ENCODE peak calls at places on chromosome 17, in four cellular contexts. One of them, this sample, is unnamed.

GRCh38 chr17:2990396-2990795 is 73.0 kb downstream of the OR1D5 start:
- DNase-seq in HS-27A: no peak
- DNase-seq in NCI-H345: no peak
- DNase-seq in HFFc6: no peak
- DNase-seq in this sample: no peak

GRCh38 chr17:72609501-72609900 is 483.0 kb downstream of the SLC39A11 start:
- DNase-seq in NCI-H345: no peak
- DNase-seq in HS-27A: no peak
- DNase-seq in HFFc6: peak
- DNase-seq in this sample: no peak

GRCh38 chr17:57006040-57006439 is 28.1 kb downstream of the SCPEP1 start:
- DNase-seq in HFFc6: peak
- DNase-seq in HS-27A: no peak
- DNase-seq in NCI-H345: no peak
- DNase-seq in this sample: no peak

GRCh38 chr17:37025241-37025640 is 76.5 kb downstream of the AATF start:
- DNase-seq in HS-27A: no peak
- DNase-seq in HFFc6: no peak
- DNase-seq in NCI-H345: no peak
- DNase-seq in this sample: no peak

GRCh38 chr17:19248149-19248922 is 11.2 kb downstream of the EPN2 start:
- DNase-seq in HFFc6: no peak
- DNase-seq in NCI-H345: no peak
- DNase-seq in HS-27A: no peak
- DNase-seq in this sample: no peak

GRCh38 chr17:71441098-71441497 is 679.7 kb upstream of the SOX9 start:
- DNase-seq in HFFc6: peak
- DNase-seq in NCI-H345: no peak
- DNase-seq in HS-27A: peak
- DNase-seq in this sample: no peak

GRCh38 chr17:53627511-53627910 is 195.2 kb upstream of the KIF2B start:
- DNase-seq in HFFc6: no peak
- DNase-seq in NCI-H345: no peak
- DNase-seq in HS-27A: peak
- DNase-seq in this sample: no peak

GRCh38 chr17:4074831-4075495 is 67.9 kb downstream of the ZZEF1 start:
- DNase-seq in HFFc6: peak
- DNase-seq in HS-27A: no peak
- DNase-seq in NCI-H345: no peak
- DNase-seq in this sample: no peak

GRCh38 chr17:15287533-15288267 is 22.6 kb upstream of the PMP22 start:
- DNase-seq in NCI-H345: no peak
- DNase-seq in HFFc6: peak
- DNase-seq in HS-27A: no peak
- DNase-seq in this sample: no peak

GRCh38 chr17:49565948-49566491 is 9.7 kb upstream of the NXPH3 start:
- DNase-seq in NCI-H345: peak
- DNase-seq in HFFc6: no peak
- DNase-seq in HS-27A: no peak
- DNase-seq in this sample: peak

GRCh38 chr17:13953871-13954270 is 115.4 kb upstream of the COX10 start:
- DNase-seq in NCI-H345: no peak
- DNase-seq in HFFc6: peak
- DNase-seq in HS-27A: no peak
- DNase-seq in this sample: no peak

GRCh38 chr17:28407130-28407973 is 1.3 kb upstream of the SLC46A1 start:
- DNase-seq in HS-27A: no peak
- DNase-seq in HFFc6: no peak
- DNase-seq in NCI-H345: peak
- DNase-seq in this sample: no peak